ENCODE peak calls at places on chromosomes 12 and 14, in five cellular contexts. J, I, Q, F and H are unnamed samples.

GRCh38 chr12:11658796-11659195 is 9.3 kb downstream of the ETV6 start:
- DNase-seq in J (no peak), I (no peak), Q (no peak), F (no peak), H (no peak)

GRCh38 chr12:132143328-132144071 is 619 bp downstream of the DDX51 start:
- DNase-seq in J (no peak), I (no peak), Q (no peak), F (no peak), H (peak)

GRCh38 chr14:94864421-94865195 is 94.7 kb upstream of the GSC start:
- DNase-seq in J (peak), I (no peak), Q (no peak), F (no peak), H (no peak)

GRCh38 chr14:30443368-30444007 is 115.5 kb upstream of the G2E3 start:
- DNase-seq in J (no peak), I (peak), Q (no peak), F (no peak), H (peak)

GRCh38 chr12:78916845-78917480 is 52.4 kb downstream of the SYT1 start:
- DNase-seq in J (no peak), I (no peak), Q (no peak), F (no peak), H (no peak)

GRCh38 chr12:129607756-129608155 is 296.1 kb downstream of the TMEM132D start:
- DNase-seq in J (no peak), I (no peak), Q (no peak), F (no peak), H (no peak)

GRCh38 chr14:24040692-24041091 is 11.1 kb upstream of the CARMIL3 start:
- DNase-seq in J (no peak), I (no peak), Q (no peak), F (no peak), H (no peak)

GRCh38 chr14:75833326-75834020 is 148.3 kb downstream of the TGFB3 start:
- DNase-seq in J (no peak), I (no peak), Q (no peak), F (no peak), H (no peak)

GRCh38 chr12:110960795-110961194 is 40.4 kb upstream of the MYL2 start:
- DNase-seq in J (no peak), I (no peak), Q (no peak), F (no peak), H (no peak)

GRCh38 chr12:124171231-124171985 is 123.5 kb upstream of the RFLNA start:
- DNase-seq in J (no peak), I (no peak), Q (no peak), F (no peak), H (no peak)

GRCh38 chr12:78802593-78802992 is 62.0 kb upstream of the SYT1 start:
- DNase-seq in J (no peak), I (no peak), Q (no peak), F (no peak), H (peak)

GRCh38 chr14:95146079-95146771 is 11.1 kb downstream of the DICER1 start:
- DNase-seq in J (no peak), I (no peak), Q (no peak), F (no peak), H (no peak)

GRCh38 chr12:4240161-4240783 is 33.3 kb upstream of the CCND2 start:
- DNase-seq in J (peak), I (no peak), Q (no peak), F (no peak), H (no peak)

GRCh38 chr14:74324945-74325361 is 22.2 kb upstream of the ABCD4 start:
- DNase-seq in J (peak), I (peak), Q (no peak), F (peak), H (peak)

GRCh38 chr12:68565391-68565903 is 45.3 kb upstream of the RAP1B start:
- DNase-seq in J (no peak), I (no peak), Q (no peak), F (no peak), H (no peak)

GRCh38 chr14:33127531-33127930 is 188.9 kb downstream of the NPAS3 start:
- DNase-seq in J (no peak), I (no peak), Q (no peak), F (no peak), H (no peak)

GRCh38 chr12:113361574-113362370 is 3.4 kb downstream of the PLBD2 start:
- DNase-seq in J (no peak), I (no peak), Q (no peak), F (no peak), H (no peak)

GRCh38 chr14:66038214-66038977 is 447.8 kb upstream of the CCDC196 start:
- DNase-seq in J (no peak), I (peak), Q (no peak), F (no peak), H (no peak)

GRCh38 chr14:88025350-88025749 is 20.4 kb downstream of the GPR65 start:
- DNase-seq in J (no peak), I (no peak), Q (no peak), F (peak), H (no peak)

GRCh38 chr12:49883065-49883464 is 20.6 kb downstream of the FAIM2 start:
- DNase-seq in J (no peak), I (no peak), Q (no peak), F (no peak), H (no peak)

GRCh38 chr14:21053184-21054122 is 4.2 kb upstream of the RNASE8 start:
- DNase-seq in J (no peak), I (peak), Q (no peak), F (no peak), H (no peak)

GRCh38 chr14:21054768-21055145 is 2.9 kb upstream of the RNASE8 start:
- DNase-seq in J (no peak), I (no peak), Q (no peak), F (no peak), H (no peak)

GRCh38 chr14:21054123-21054767 is 3.4 kb upstream of the RNASE8 start:
- DNase-seq in J (no peak), I (peak), Q (no peak), F (no peak), H (no peak)

GRCh38 chr14:21056520-21057163 is 980 bp upstream of the RNASE8 start:
- DNase-seq in J (no peak), I (no peak), Q (no peak), F (no peak), H (no peak)

GRCh38 chr14:21055473-21056117 is 2.0 kb upstream of the RNASE8 start:
- DNase-seq in J (no peak), I (peak), Q (no peak), F (no peak), H (no peak)
- TF ChIP-seq TAF1 in J (no peak), I (peak), Q (no peak), F (no peak), H (no peak)

GRCh38 chr14:101825797-101826196 is 64.3 kb downstream of the PPP2R5C start:
- DNase-seq in J (no peak), I (no peak), Q (no peak), F (no peak), H (no peak)
- H3K27ac ChIP-seq in J (no peak), I (no peak), Q (peak), F (no peak), H (no peak)

DNA sequence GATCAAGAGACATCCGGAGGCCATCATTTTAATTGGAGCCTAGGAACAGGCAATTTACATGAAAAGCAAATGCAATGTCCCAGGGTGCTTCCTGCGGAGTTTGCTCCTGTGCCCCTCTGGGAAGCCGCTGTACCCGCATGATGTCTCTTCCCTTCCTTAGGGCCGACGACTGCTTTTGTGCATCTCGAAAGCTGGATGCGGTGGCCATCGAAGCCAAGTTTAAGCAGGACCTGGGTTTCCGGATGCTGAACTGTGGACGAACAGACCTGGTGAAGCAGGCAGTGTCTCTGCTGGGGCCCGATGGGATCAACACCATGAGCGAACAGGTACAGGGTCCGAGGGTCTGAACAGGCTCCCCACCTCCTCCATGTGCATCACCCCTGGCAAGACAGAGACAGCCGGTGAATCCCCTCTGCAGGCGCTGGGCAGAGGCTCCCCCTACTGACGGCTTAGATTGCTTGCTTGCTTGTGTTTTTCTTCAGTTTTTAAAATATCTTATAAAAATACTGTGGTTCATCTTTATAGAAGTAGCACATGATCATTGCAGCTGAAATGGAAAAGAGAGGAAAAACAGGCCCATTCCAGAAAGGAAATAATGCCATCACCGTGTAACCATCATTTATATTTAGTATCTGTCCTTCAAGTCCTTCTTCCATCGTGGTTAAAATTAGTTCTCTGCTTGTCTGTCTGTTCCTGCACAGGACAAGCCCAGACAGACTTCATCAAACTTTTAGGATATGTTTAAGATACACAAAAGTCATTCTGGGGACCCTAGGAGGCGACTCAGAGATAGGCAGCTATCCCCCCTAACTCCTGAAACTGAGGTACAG is 75.4 kb upstream of the PWP1 start:
- DNase-seq in J (peak), I (peak), Q (no peak), F (peak), H (peak)
- TF ChIP-seq TAF1 in J (peak), I (no peak), Q (no peak), F (no peak), H (no peak)

GRCh38 chr12:27219693-27220056 is 24.4 kb upstream of the STK38L start:
- DNase-seq in J (no peak), I (no peak), Q (no peak), F (no peak), H (no peak)
- H3K27ac ChIP-seq in J (no peak), I (no peak), Q (peak), F (no peak), H (no peak)

GRCh38 chr14:51431741-51432140 is 191.7 kb downstream of the TMX1 start:
- DNase-seq in J (no peak), I (no peak), Q (no peak), F (no peak), H (no peak)

GRCh38 chr14:51430079-51430478 is 190.0 kb downstream of the TMX1 start:
- DNase-seq in J (no peak), I (no peak), Q (no peak), F (no peak), H (no peak)

GRCh38 chr14:51432302-51432948 is 192.4 kb downstream of the TMX1 start:
- DNase-seq in J (no peak), I (no peak), Q (no peak), F (no peak), H (peak)

GRCh38 chr14:51430600-51430999 is 190.6 kb downstream of the TMX1 start:
- DNase-seq in J (no peak), I (peak), Q (no peak), F (no peak), H (no peak)

GRCh38 chr14:51431033-51431709 is 191.1 kb downstream of the TMX1 start:
- DNase-seq in J (no peak), I (peak), Q (no peak), F (no peak), H (no peak)
- TF ChIP-seq TAF1 in J (no peak), I (no peak), Q (no peak), F (no peak), H (no peak)

DNA sequence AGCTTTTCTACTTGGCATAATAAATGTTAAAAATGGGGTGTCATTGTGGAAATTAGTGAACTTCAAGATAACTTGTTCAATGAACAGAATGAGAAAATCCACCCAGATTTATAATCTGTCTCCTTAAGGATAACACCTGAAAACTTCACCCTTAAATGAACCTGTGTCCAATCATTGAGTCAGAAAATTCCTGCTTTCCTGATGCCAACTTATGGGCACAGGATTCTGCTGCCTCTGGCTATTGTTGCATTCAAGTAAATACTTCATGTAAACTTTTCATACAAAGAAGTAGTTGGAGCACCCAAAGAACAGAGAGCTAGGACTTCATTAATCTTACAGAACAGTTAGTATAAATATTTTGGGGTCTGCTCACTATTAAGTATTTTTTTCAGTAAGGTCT is 98.9 kb upstream of the PLEKHA5 start:
- DNase-seq in J (no peak), I (no peak), Q (no peak), F (no peak), H (no peak)
- H3K27ac ChIP-seq in J (no peak), I (no peak), Q (no peak), F (no peak), H (no peak)

GRCh38 chr14:68417007-68417659 is 375.7 kb downstream of the ZFP36L1 start:
- DNase-seq in J (no peak), I (no peak), Q (no peak), F (no peak), H (no peak)
- TF ChIP-seq TAF1 in J (no peak), I (no peak), Q (no peak), F (no peak), H (no peak)

GRCh38 chr14:92472860-92473259 is 40.7 kb upstream of the RIN3 start:
- DNase-seq in J (peak), I (no peak), Q (no peak), F (no peak), H (no peak)
- H3K27ac ChIP-seq in J (no peak), I (no peak), Q (no peak), F (no peak), H (peak)

DNA sequence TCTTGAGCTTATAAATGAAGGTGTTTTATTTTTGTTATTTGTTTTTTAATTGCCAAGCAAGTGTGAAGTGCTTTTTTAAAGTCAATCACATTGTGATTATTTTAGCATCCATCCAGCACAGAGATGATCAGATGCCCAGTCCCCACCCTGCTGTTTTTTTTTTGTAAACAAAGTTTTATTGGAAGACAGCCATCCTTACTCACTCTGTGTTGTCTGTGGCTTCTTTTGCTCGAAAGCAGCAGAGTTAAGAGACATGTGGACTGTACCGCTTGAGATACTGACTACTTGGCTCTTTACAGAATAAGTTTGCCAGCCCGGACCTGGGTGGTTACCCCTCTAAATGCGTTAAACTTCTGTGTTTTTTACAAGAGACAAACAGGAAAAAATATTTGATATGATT is 30.9 kb upstream of the AMN start:
- DNase-seq in J (no peak), I (no peak), Q (no peak), F (no peak), H (no peak)
- TF ChIP-seq TAF1 in J (no peak), I (no peak), Q (no peak), F (no peak), H (no peak)